ENCODE peak calls at places on chromosomes 7 and 10, in five cellular contexts. C is Panc1, T is uterus, A is esophagus squamous epithelium, J is heart left ventricle. K is an unnamed sample. For H3K9me3, the result is how much of the 10 kb centered on the place peaks cover.

GRCh38 chr10:52570490-52570889 is 202.1 kb downstream of the MBL2 start:
- DNase-seq in C (no peak), T (no peak), A (no peak), J (no peak), K (no peak)

GRCh38 chr10:117546630-117547300 is 4.2 kb downstream of the EMX2 start:
- DNase-seq in C (no peak), T (peak), A (no peak), J (no peak), K (no peak)

GRCh38 chr10:69649771-69650550 is 19.9 kb downstream of the FAM241B start:
- DNase-seq in C (no peak), T (no peak), A (no peak), J (no peak), K (no peak)

GRCh38 chr7:120272261-120272895 is 597 bp upstream of the KCND2 start:
- DNase-seq in C (no peak), T (peak), A (no peak), J (no peak), K (no peak)

GRCh38 chr10:36675458-36675880 is 449.9 kb upstream of the ANKRD30A start:
- DNase-seq in C (no peak), T (no peak), A (no peak), J (no peak), K (no peak)

GRCh38 chr7:130822642-130823041 is 88.6 kb upstream of the KLF14 start:
- DNase-seq in C (no peak), T (no peak), A (no peak), J (no peak), K (no peak)

GRCh38 chr10:44893604-44894468 is 17.3 kb upstream of the TMEM72 start:
- DNase-seq in C (no peak), T (no peak), A (no peak), J (no peak), K (no peak)

GRCh38 chr7:123749537-123749857 is 694 bp upstream of the WASL start:
- DNase-seq in C (no peak), T (no peak), A (no peak), J (no peak), K (no peak)

GRCh38 chr7:103597606-103598005 is 151.6 kb upstream of the SLC26A5 start:
- DNase-seq in C (no peak), T (no peak), A (no peak), J (no peak), K (no peak)

GRCh38 chr7:39621784-39622411 is 1.5 kb upstream of the RALA start:
- DNase-seq in C (no peak), T (no peak), A (no peak), J (no peak), K (no peak)

GRCh38 chr10:52213511-52213831 is 100.6 kb upstream of the DKK1 start:
- DNase-seq in C (no peak), T (no peak), A (no peak), J (no peak), K (no peak)

GRCh38 chr10:11057448-11057847 is 39.8 kb downstream of the CELF2 start:
- DNase-seq in C (no peak), T (no peak), A (no peak), J (no peak), K (no peak)

GRCh38 chr7:74388880-74389415 is 64.8 kb upstream of the GTF2IRD1 start:
- DNase-seq in C (no peak), T (no peak), A (no peak), J (no peak), K (no peak)

GRCh38 chr7:133854739-133855138 is 272.4 kb upstream of the LRGUK start:
- DNase-seq in C (no peak), T (no peak), A (no peak), J (no peak), K (no peak)

GRCh38 chr10:62640386-62640785 is 164.1 kb upstream of the ADO start:
- DNase-seq in C (no peak), T (no peak), A (no peak), J (peak), K (no peak)

GRCh38 chr7:126656165-126656564 is 596.6 kb downstream of the GRM8 start:
- DNase-seq in C (no peak), T (no peak), A (no peak), J (no peak), K (no peak)

GRCh38 chr7:101681170-101682007 is 52.3 kb upstream of the MYL10 start:
- DNase-seq in C (no peak), T (peak), A (no peak), J (peak), K (no peak)

GRCh38 chr10:132142396-132143161 is 44.2 kb upstream of the DPYSL4 start:
- DNase-seq in C (no peak), T (no peak), A (no peak), J (peak), K (peak)

GRCh38 chr10:119306514-119306951 is 99.2 kb downstream of the GRK5 start:
- DNase-seq in C (no peak), T (peak), A (peak), J (no peak), K (peak)

GRCh38 chr7:130468612-130469011 is 23.3 kb upstream of the MEST start:
- DNase-seq in C (no peak), T (no peak), A (no peak), J (no peak), K (no peak)

GRCh38 chr10:103333934-103334520 is 16.9 kb downstream of the PCGF6 start:
- DNase-seq in C (no peak), T (no peak), A (no peak), J (no peak), K (no peak)

GRCh38 chr7:127913686-127914085 is 117.6 kb downstream of the LRRC4 start:
- DNase-seq in C (no peak), T (no peak), A (no peak), J (no peak), K (no peak)

GRCh38 chr7:159175792-159176191 is 31.1 kb upstream of the VIPR2 start:
- DNase-seq in C (no peak), T (no peak), A (no peak), J (no peak), K (no peak)
- H3K9me3 ChIP-seq in C (under half), T (under half), A (under half), J (under half), K (under half)

DNA sequence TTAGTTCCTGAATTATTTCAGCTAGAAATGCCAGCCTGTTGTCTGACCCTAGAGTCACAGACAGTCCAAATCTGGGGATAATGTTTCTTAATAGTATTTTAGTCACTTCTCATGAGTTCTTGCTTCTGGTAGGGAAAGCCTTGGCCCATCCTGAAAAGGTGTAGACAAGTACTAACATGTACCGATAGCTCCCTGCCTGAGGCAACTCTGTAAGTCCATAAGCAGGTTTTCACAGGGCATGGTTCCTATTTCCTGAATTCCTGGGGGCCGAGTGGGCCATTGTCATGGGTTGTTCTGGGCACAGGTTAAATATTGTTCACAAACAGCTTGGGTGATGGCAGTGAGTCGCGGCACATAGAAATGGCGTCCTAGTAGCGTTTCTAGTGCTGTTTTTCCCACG is 3.1 kb upstream of the ZNF117 start:
- DNase-seq in C (no peak), T (no peak), A (no peak), J (no peak), K (no peak)
- H3K9me3 ChIP-seq in C (under half), T (under half), A (half or more), J (under half), K (under half)

DNA sequence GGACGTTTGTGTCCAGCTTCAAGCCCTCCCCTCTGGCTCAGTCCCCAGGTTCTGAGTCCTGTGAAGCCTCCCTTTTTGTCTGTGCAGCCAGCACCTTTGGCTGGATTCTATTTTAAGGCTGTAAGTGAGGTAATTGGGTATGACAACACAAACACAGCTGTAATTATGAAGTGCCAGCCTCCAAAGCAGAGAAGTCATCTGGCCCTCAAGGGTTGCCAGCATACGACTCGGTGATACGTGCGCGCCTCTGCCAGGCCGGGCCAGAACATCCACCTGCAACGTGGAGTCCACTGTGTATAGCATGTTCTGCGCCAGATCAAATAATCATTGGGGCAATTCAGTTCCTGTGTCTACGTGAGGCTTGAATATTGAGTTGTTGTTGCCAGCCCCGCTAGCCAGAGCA is 6.7 kb upstream of the FAM180A start:
- DNase-seq in C (no peak), T (peak), A (no peak), J (peak), K (no peak)
- H3K9me3 ChIP-seq in C (under half), T (under half), A (under half), J (under half), K (under half)

GRCh38 chr10:7338469-7338868 is 72.4 kb downstream of the SFMBT2 start:
- DNase-seq in C (no peak), T (no peak), A (no peak), J (no peak), K (no peak)

GRCh38 chr10:7339503-7339902 is 71.3 kb downstream of the SFMBT2 start:
- DNase-seq in C (no peak), T (no peak), A (no peak), J (no peak), K (no peak)

GRCh38 chr10:7345717-7346116 is 65.1 kb downstream of the SFMBT2 start:
- DNase-seq in C (no peak), T (no peak), A (no peak), J (peak), K (no peak)

GRCh38 chr10:7340179-7340874 is 70.5 kb downstream of the SFMBT2 start:
- DNase-seq in C (no peak), T (no peak), A (no peak), J (peak), K (no peak)

GRCh38 chr10:7343040-7343439 is 67.8 kb downstream of the SFMBT2 start:
- DNase-seq in C (no peak), T (no peak), A (no peak), J (no peak), K (no peak)
- H3K9me3 ChIP-seq in C (under half), T (under half), A (under half), J (under half), K (under half)

GRCh38 chr7:8963722-8964121 is 530.3 kb downstream of the NXPH1 start:
- DNase-seq in C (no peak), T (no peak), A (no peak), J (no peak), K (no peak)
- H3K9me3 ChIP-seq in C (under half), T (under half), A (under half), J (under half), K (under half)

GRCh38 chr10:107552963-107553362 is 388.5 kb upstream of the SORCS1 start:
- DNase-seq in C (no peak), T (no peak), A (no peak), J (no peak), K (no peak)
- H3K9me3 ChIP-seq in C (under half), T (under half), A (under half), J (under half), K (under half)

DNA sequence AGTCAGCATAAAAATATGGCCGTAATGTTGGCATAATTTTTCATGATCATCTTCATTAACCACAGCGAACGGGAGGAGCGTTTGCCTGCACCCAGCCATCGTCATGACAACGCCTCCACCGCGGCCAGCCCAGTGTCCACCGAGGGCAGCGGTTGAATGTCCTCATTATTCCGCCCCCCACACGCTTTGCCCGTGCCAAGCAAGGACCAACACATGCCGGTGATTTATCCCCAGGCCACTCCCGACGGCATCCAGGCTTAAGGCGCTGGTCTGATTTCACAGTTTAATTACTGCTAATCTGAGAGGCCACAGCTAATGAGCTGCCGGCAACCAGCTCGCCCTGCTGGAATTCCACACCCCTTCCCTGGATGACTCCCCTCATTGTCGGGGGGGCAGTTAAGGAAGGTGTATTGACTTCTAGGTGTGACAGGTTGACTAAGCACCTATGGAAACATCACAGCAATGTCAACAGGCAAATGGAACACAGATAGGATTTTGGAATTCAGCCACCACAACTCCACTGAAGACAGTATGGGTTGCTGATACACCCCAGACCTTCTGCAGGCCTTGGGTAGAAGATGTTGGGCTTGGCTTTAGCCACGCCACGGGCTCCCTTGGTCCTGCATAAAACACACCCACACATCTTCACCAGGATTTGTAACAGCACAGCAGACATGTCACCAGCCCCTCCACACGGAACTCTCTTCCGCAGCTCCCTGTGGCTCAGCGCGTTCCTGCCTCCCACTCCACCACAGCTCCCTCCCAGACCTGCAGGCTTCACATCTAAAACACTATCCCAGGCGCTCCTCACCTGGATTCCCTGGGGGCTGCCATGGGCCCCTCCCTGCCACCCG is 432.4 kb downstream of the DNAJB6 start:
- DNase-seq in C (no peak), T (no peak), A (no peak), J (no peak), K (no peak)
- H3K9me3 ChIP-seq in C (under half), T (under half), A (under half), J (under half), K (under half)

DNA sequence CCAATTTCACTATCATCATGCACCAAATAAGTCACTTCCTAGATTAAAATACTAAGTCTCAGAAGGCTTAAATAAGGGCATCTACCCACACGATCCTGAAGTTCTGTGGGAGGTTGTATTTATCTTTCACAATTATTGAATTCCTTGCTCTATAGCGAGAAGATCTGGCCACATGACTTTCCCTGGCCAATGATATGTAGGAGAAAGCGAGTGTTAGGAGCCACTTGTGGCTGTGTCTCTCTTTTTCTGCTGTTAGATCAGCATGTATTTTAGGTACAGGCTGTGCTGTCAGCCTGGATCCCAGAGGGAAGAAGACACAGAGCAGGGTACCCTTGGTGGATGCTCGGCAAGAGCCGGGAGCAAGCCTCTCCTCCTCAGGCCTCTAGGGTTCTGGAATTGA is 131.3 kb upstream of the DPP6 start:
- DNase-seq in C (no peak), T (no peak), A (no peak), J (no peak), K (no peak)
- H3K9me3 ChIP-seq in C (under half), T (under half), A (under half), J (under half), K (under half)

K was measured in T-helper 17 cell.